ENCODE peak calls at places on chromosomes 6 and 20, in eight cellular contexts. N, F, O, M, X, Q, Z and H are unnamed samples.
A peak's percentile ranks its signal among the peaks of the same experiment; 100 is the strongest.

GRCh38 chr6:33978593-33979150 is 167.2 kb downstream of the GRM4 start:
- DNase-seq in N (no peak), F (no peak), O (no peak), M (no peak), X (no peak), Q (no peak), Z (no peak), H (no peak)

GRCh38 chr6:150676339-150676738 is 76.7 kb downstream of the PLEKHG1 start:
- DNase-seq in N (no peak), F (no peak), O (no peak), M (no peak), X (no peak), Q (no peak), Z (no peak), H (no peak)

GRCh38 chr6:85452441-85452881 is 2.6 kb downstream of the NT5E start:
- DNase-seq in N (no peak), F (no peak), O (no peak), M (peak; percentile 68), X (no peak), Q (no peak), Z (peak; percentile 80), H (no peak)

GRCh38 chr6:132354517-132355167 is 46.6 kb downstream of the MOXD1 start:
- DNase-seq in N (no peak), F (no peak), O (no peak), M (no peak), X (peak; percentile 60), Q (peak; percentile 52), Z (no peak), H (peak; percentile 56)

GRCh38 chr6:54244430-54244829 is 63.8 kb upstream of the TINAG start:
- DNase-seq in N (peak; percentile 7), F (peak; percentile 35), O (no peak), M (no peak), X (peak; percentile 22), Q (peak; percentile 10), Z (peak; percentile 36), H (peak; percentile 9)

GRCh38 chr20:33832113-33832853 is 21.1 kb downstream of the CHMP4B start:
- DNase-seq in N (no peak), F (no peak), O (no peak), M (no peak), X (no peak), Q (no peak), Z (peak; percentile 38), H (no peak)

GRCh38 chr20:2798814-2799213 is 1.6 kb downstream of the CPXM1 start:
- DNase-seq in N (no peak), F (no peak), O (no peak), M (peak; percentile 92), X (peak; percentile 94), Q (no peak), Z (peak; percentile 62), H (no peak)

GRCh38 chr6:108452725-108453195 is 108.0 kb upstream of the FOXO3 start:
- DNase-seq in N (no peak), F (no peak), O (no peak), M (peak; percentile 57), X (peak; percentile 35), Q (no peak), Z (peak; percentile 95), H (no peak)

GRCh38 chr20:21395039-21395665 is 2.2 kb downstream of the NKX2-4 start:
- DNase-seq in N (no peak), F (no peak), O (no peak), M (peak; percentile 66), X (no peak), Q (no peak), Z (no peak), H (no peak)

GRCh38 chr20:37158248-37158647 is 20.9 kb upstream of the RPN2 start:
- DNase-seq in N (no peak), F (no peak), O (no peak), M (no peak), X (no peak), Q (no peak), Z (no peak), H (no peak)

GRCh38 chr20:35698298-35699126 is 640 bp downstream of the NFS1 start:
- DNase-seq in N (peak; percentile 33), F (peak; percentile 29), O (no peak), M (peak; percentile 92), X (peak; percentile 61), Q (no peak), Z (no peak), H (no peak)

GRCh38 chr6:37576336-37576737 is 76.6 kb upstream of the CCDC167 start:
- DNase-seq in N (peak; percentile 81), F (no peak), O (no peak), M (peak; percentile 92), X (peak; percentile 32), Q (peak; percentile 84), Z (peak; percentile 63), H (no peak)

GRCh38 chr6:37693546-37694250 is 4.0 kb downstream of the MDGA1 start:
- DNase-seq in N (no peak), F (no peak), O (no peak), M (peak; percentile 70), X (no peak), Q (no peak), Z (no peak), H (no peak)

GRCh38 chr20:63701051-63701328 is 4.5 kb downstream of the TNFRSF6B start:
- DNase-seq in N (no peak), F (no peak), O (no peak), M (peak; percentile 72), X (no peak), Q (no peak), Z (no peak), H (no peak)

GRCh38 chr20:63702036-63702665 is 5.6 kb downstream of the ARFRP1 start:
- DNase-seq in N (no peak), F (no peak), O (no peak), M (peak; percentile 49), X (peak; percentile 7), Q (no peak), Z (no peak), H (no peak)

GRCh38 chr20:63702751-63703470 is 4.9 kb downstream of the ARFRP1 start:
- DNase-seq in N (no peak), F (no peak), O (no peak), M (peak; percentile 87), X (peak; percentile 9), Q (no peak), Z (no peak), H (no peak)

GRCh38 chr20:63700199-63701050 is 4.0 kb downstream of the TNFRSF6B start:
- DNase-seq in N (no peak), F (no peak), O (no peak), M (peak; percentile 82), X (no peak), Q (no peak), Z (no peak), H (no peak)

GRCh38 chr20:63701329-63702035 is 5.0 kb downstream of the TNFRSF6B start:
- DNase-seq in N (no peak), F (no peak), O (no peak), M (peak; percentile 83), X (no peak), Q (no peak), Z (no peak), H (no peak)
- H3K4me3 ChIP-seq in N (no peak overlapping the region), F (no peak overlapping the region), O (no peak overlapping the region), M (no peak overlapping the region), X (no peak overlapping the region), Q (no peak overlapping the region), Z (no peak overlapping the region), H (no peak overlapping the region)

DNA sequence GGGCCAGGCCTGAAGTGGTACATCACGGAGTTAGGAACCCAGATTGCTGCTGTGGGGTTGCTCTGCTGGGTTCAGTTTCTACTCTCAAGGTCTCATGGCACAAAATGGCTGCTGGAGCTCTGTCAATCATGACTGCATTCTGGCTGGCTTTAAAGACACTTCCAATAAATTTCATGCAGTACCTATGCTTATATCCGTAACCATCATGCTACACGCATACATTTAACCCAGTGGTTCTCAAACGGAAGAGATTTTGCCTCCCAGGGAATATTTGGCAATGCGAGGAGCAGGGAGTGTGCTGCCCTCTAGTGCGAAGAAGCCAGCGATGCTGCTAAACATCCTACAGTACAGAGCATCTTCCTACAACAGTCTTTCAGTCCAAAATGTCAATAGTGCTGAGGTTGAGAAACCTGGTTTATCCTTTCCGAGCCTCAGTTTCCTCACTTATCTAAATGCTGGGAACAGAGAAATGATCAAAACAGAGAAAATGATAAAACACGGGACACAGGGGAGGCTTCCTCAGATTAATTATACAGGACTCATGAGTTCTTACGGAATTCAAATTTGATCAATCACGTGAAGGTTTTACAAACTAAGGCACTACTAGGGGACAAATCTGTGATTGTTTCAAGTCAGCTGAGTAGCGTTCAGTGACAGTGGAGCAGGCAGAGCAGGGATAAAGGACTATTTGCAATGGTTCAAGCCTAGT is 9.6 kb upstream of the SLC2A10 start:
- DNase-seq in N (no peak), F (no peak), O (no peak), M (no peak), X (peak; percentile 70), Q (peak; percentile 33), Z (no peak), H (peak; percentile 20)
- TF ChIP-seq CTCF in N (peak; percentile 47), F (peak; percentile 85), O (peak; percentile 58), M (peak; percentile 82), X (peak; percentile 96), Q (peak; percentile 83), Z (peak; percentile 74), H (peak; percentile 39)

DNA sequence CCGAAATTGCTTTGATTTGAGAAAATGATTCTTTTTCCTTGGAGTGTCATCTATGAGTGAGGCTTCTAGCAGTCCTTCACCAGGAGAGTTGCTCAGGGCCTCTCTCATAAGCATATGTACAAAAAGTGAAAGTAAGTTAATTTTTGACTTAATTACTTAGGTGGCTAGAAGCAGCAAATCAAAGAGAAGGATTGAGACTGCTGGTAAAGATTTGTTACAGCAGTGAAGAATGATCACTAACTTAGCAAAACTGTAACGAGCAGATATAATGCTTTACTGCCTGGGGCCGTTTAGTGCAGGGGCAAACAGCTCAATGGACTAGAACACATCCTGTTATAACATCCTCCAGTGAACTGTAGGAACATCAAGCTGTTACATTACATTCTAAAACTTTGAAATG is 167.8 kb upstream of the RIPOR2 start:
- DNase-seq in N (no peak), F (no peak), O (no peak), M (no peak), X (no peak), Q (no peak), Z (no peak), H (no peak)
- H3K4me3 ChIP-seq in N (no peak overlapping the region), F (no peak overlapping the region), O (no peak overlapping the region), M (no peak overlapping the region), X (no peak overlapping the region), Q (no peak overlapping the region), Z (no peak overlapping the region), H (no peak overlapping the region)

DNA sequence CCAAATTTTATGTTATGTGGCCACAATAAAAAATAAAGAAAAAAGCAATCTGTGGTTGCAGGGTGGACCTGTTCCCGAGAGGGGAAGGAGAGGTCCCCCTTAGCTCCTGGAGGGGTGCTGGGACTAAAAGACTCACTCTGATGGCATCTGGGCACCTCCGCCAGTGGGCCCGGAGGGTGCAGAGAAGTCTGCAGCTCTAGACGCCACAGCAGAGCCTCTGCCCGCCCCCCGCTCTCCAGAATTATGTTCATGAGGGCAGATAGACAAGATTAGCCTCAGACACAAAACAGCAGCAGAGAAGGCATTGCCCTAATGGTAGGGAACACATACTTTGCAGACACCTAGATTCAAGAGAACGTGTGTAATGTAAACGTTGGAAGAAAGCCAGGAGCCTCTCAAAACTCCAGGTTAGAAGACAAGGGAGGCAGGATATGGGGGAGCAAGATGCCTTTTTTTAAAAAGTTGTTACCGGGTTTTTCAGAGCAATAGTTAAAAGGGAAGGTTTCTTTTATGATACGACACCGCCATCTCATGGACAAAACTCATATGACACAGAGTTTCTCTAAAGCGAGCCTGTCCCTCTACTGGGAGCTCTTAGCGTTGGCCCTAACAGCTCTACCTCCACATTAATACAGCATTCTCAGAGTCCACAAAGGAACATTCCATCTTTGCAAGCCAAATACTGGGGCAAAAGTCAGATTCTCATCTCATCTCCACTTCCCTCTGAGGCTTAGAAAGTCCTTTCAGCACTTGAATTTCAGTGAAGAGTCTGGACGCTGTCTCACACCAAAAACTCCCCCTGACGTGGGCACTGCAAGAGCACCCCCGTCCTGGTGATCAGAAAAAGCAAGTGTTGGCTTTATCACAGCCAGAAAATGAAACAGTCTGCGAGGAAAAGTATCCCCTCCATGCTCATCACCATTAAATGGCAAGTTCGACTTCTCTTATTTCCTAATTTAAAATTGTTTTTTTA is 47.2 kb downstream of the FOXF2 start:
- DNase-seq in N (peak; percentile 62), F (peak; percentile 76), O (peak; percentile 15), M (peak; percentile 95), X (peak; percentile 79), Q (peak; percentile 62), Z (peak; percentile 73), H (peak; percentile 64)
- TF ChIP-seq CTCF in N (peak; percentile 67), F (peak; percentile 66), O (peak; percentile 77), M (peak; percentile 81), X (peak; percentile 72), Q (peak; percentile 72), Z (peak; percentile 70), H (peak; percentile 60)